ENCODE peak calls at places on chromosome 6, in nine cellular contexts. P is EL; N is HFFc6; Q is natural killer cell treated with Interleukin-12 subunit alpha and Interleukin-12 subunit beta and Interleukin-15 and Interleukin-18, amount 100 ng/mL, for 72 hours; H is hippocampal formation; L is M059J; J is GM04503; C is germinal center; R is GM20000. X is an unnamed sample.

GRCh38 chr6:26273673-26274595 is 91.1 kb upstream of the BTN3A2 start:
- DNase-seq in P (no peak), N (no peak), Q (no peak), H (no peak), L (peak; percentile 73), J (no peak), C (peak; percentile 52), R (no peak), X (no peak)

GRCh38 chr6:57324538-57324937 is 7.1 kb downstream of the PRIM2 start:
- DNase-seq in P (peak; percentile 29), N (no peak), Q (no peak), H (peak; percentile 11), L (no peak), J (no peak), C (peak; percentile 16), R (peak; percentile 18), X (no peak)

GRCh38 chr6:105270511-105270910 is 90.7 kb upstream of the POPDC3 start:
- DNase-seq in P (no peak), N (peak; percentile 22), Q (no peak), H (no peak), L (peak; percentile 62), J (peak; percentile 16), C (no peak), R (no peak), X (no peak)

GRCh38 chr6:96784650-96785049 is 52.6 kb downstream of the GPR63 start:
- DNase-seq in P (no peak), N (no peak), Q (no peak), H (no peak), L (no peak), J (no peak), C (no peak), R (no peak), X (no peak)

GRCh38 chr6:56490994-56491393 is 151.7 kb downstream of the DST start:
- DNase-seq in P (peak; percentile 65), N (peak; percentile 40), Q (no peak), H (no peak), L (peak; percentile 64), J (no peak), C (no peak), R (no peak), X (peak; percentile 6)

GRCh38 chr6:108837236-108837971 is 10.8 kb upstream of the ARMC2 start:
- DNase-seq in P (no peak), N (no peak), Q (no peak), H (no peak), L (peak; percentile 79), J (no peak), C (no peak), R (no peak), X (peak; percentile 18)

GRCh38 chr6:148593130-148593812 is 153.6 kb upstream of the UST start:
- DNase-seq in P (peak; percentile 70), N (peak; percentile 13), Q (no peak), H (no peak), L (peak; percentile 38), J (peak; percentile 57), C (no peak), R (no peak), X (peak; percentile 23)

GRCh38 chr6:157531169-157531985 is 150.4 kb downstream of the ZDHHC14 start:
- DNase-seq in P (no peak), N (no peak), Q (no peak), H (no peak), L (no peak), J (no peak), C (no peak), R (no peak), X (no peak)

GRCh38 chr6:46258249-46258648 is 87.5 kb upstream of the ENPP5 start:
- DNase-seq in P (no peak), N (no peak), Q (no peak), H (no peak), L (no peak), J (no peak), C (no peak), R (no peak), X (no peak)

GRCh38 chr6:34489229-34489805 is 23.4 kb downstream of the PACSIN1 start:
- DNase-seq in P (no peak), N (no peak), Q (no peak), H (no peak), L (no peak), J (no peak), C (no peak), R (no peak), X (no peak)

GRCh38 chr6:110419028-110419739 is 3.8 kb upstream of the DDO start:
- DNase-seq in P (no peak), N (no peak), Q (no peak), H (no peak), L (no peak), J (no peak), C (no peak), R (no peak), X (no peak)

GRCh38 chr6:29628419-29629281 is 4.3 kb downstream of the GABBR1 start:
- DNase-seq in P (peak; percentile 83), N (peak; percentile 75), Q (no peak), H (peak; percentile 69), L (peak; percentile 86), J (no peak), C (peak; percentile 69), R (peak; percentile 87), X (peak; percentile 95)

GRCh38 chr6:115594894-115595293 is 465.8 kb downstream of the FRK start:
- DNase-seq in P (no peak), N (no peak), Q (no peak), H (no peak), L (no peak), J (no peak), C (no peak), R (no peak), X (no peak)

GRCh38 chr6:32047855-32048766 is 9.9 kb downstream of the CYP21A2 start:
- DNase-seq in P (peak; percentile 61), N (peak; percentile 23), Q (peak; percentile 72), H (no peak), L (peak; percentile 62), J (peak; percentile 6), C (peak; percentile 63), R (peak; percentile 84), X (peak; percentile 72)

GRCh38 chr6:124869412-124869811 is 92.8 kb upstream of the RNF217 start:
- DNase-seq in P (no peak), N (peak; percentile 46), Q (no peak), H (no peak), L (peak; percentile 20), J (no peak), C (no peak), R (no peak), X (no peak)

GRCh38 chr6:50145125-50145524 is 95.4 kb upstream of the DEFB112 start:
- DNase-seq in P (peak; percentile 1), N (no peak), Q (no peak), H (no peak), L (peak; percentile 6), J (no peak), C (no peak), R (no peak), X (no peak)

GRCh38 chr6:78492351-78493010 is 374.9 kb upstream of the IRAK1BP1 start:
- DNase-seq in P (peak; percentile 39), N (peak; percentile 20), Q (no peak), H (no peak), L (peak; percentile 48), J (no peak), C (no peak), R (no peak), X (no peak)

GRCh38 chr6:106339334-106340029 is 13.9 kb upstream of the ATG5 start:
- DNase-seq in P (peak; percentile 84), N (peak; percentile 76), Q (peak; percentile 67), H (peak; percentile 71), L (peak; percentile 94), J (no peak), C (peak; percentile 78), R (peak; percentile 66), X (peak; percentile 79)

GRCh38 chr6:121482004-121482693 is 46.7 kb downstream of the GJA1 start:
- DNase-seq in P (peak; percentile 83), N (peak; percentile 57), Q (no peak), H (no peak), L (peak; percentile 74), J (peak; percentile 27), C (no peak), R (no peak), X (peak; percentile 76)

GRCh38 chr6:167493961-167494697 is 169.2 kb downstream of the TTLL2 start:
- DNase-seq in P (no peak), N (no peak), Q (no peak), H (no peak), L (no peak), J (no peak), C (no peak), R (no peak), X (no peak)

GRCh38 chr6:35048031-35048613 is 93.0 kb downstream of the TCP11 start:
- DNase-seq in P (no peak), N (no peak), Q (no peak), H (peak; percentile 88), L (no peak), J (no peak), C (no peak), R (no peak), X (no peak)

GRCh38 chr6:11241793-11242201 is 9.3 kb upstream of the NEDD9 start:
- DNase-seq in P (no peak), N (no peak), Q (no peak), H (peak; percentile 28), L (peak; percentile 25), J (no peak), C (no peak), R (no peak), X (peak; percentile 46)